ENCODE peak calls at places on chromosomes 13 and 19, in seven cellular contexts. T, X, M, K, V, F and H are unnamed samples.

GRCh38 chr19:33094504-33095067 is 13.6 kb downstream of the GPATCH1 start:
- DNase-seq in T (no peak), X (no peak), M (peak), F (no peak), V (no peak), K (no peak), H (no peak)

GRCh38 chr13:93039131-93039530 is 187.5 kb upstream of the GPC6 start:
- DNase-seq in X (peak), V (no peak), K (no peak), T (no peak), F (no peak), M (no peak), H (no peak)

GRCh38 chr13:97259787-97260641 is 37.9 kb downstream of the MBNL2 start:
- DNase-seq in V (no peak), F (peak), T (peak), K (no peak), X (peak), M (no peak), H (no peak)

GRCh38 chr19:29531458-29532025 is 5.7 kb downstream of the VSTM2B start:
- DNase-seq in X (no peak), F (no peak), T (no peak), K (peak), M (no peak), V (peak), H (no peak)

GRCh38 chr13:31719214-31719613 is 20.1 kb upstream of the RXFP2 start:
- DNase-seq in X (no peak), F (no peak), V (no peak), T (no peak), K (no peak), M (no peak), H (no peak)

GRCh38 chr13:20198781-20199180 is 6.0 kb upstream of the GJB2 start:
- DNase-seq in V (no peak), X (no peak), K (no peak), F (no peak), M (peak), T (no peak), H (no peak)

GRCh38 chr19:33703438-33703750 is 81.6 kb downstream of the CHST8 start:
- DNase-seq in X (no peak), M (no peak), V (no peak), K (no peak), T (no peak), F (no peak), H (no peak)

GRCh38 chr19:401836-402535 is 7.0 kb downstream of the C2CD4C start:
- DNase-seq in V (no peak), K (no peak), M (no peak), T (no peak), F (peak), X (peak), H (peak)

GRCh38 chr13:106567421-106568224 is at the start of gene ARGLU1:
- DNase-seq in M (peak), X (peak), K (peak), T (peak), F (peak), V (peak), H (peak)

GRCh38 chr19:1066251-1066747 is 668 bp upstream of the ARHGAP45 start:
- DNase-seq in V (no peak), F (no peak), M (no peak), T (no peak), X (no peak), K (peak), H (no peak)

GRCh38 chr13:83065136-83065535 is 817.1 kb downstream of the SLITRK1 start:
- DNase-seq in K (no peak), X (peak), F (peak), M (peak), T (no peak), V (peak), H (no peak)

GRCh38 chr13:112781881-112782361 is 92.1 kb downstream of the ATP11A start:
- DNase-seq in K (no peak), T (peak), V (no peak), F (peak), M (peak), X (peak), H (peak)

GRCh38 chr13:113851826-113852535 is 11.9 kb downstream of the GAS6 start:
- DNase-seq in T (no peak), X (no peak), K (peak), V (peak), F (no peak), M (no peak), H (peak)

GRCh38 chr13:99955747-99956472 is 15.7 kb downstream of the ZIC5 start:
- DNase-seq in M (no peak), V (no peak), F (no peak), T (no peak), K (peak), X (peak), H (no peak)

GRCh38 chr19:36041831-36042230 is 9.2 kb upstream of the CLIP3 start:
- DNase-seq in V (peak), K (no peak), X (peak), F (no peak), T (peak), M (peak), H (no peak)

GRCh38 chr19:14096272-14096992 is 5.9 kb upstream of the SAMD1 start:
- DNase-seq in F (no peak), K (peak), T (no peak), X (no peak), M (no peak), V (no peak), H (no peak)

GRCh38 chr13:21100994-21101757 is 39.8 kb upstream of the LATS2 start:
- DNase-seq in F (no peak), T (no peak), V (no peak), M (peak), K (no peak), X (no peak), H (no peak)

GRCh38 chr13:111027481-111028439 is 87.3 kb upstream of the ARHGEF7 start:
- DNase-seq in M (peak), X (no peak), K (no peak), F (no peak), T (no peak), V (no peak), H (no peak)

GRCh38 chr19:15702590-15702930 is 25.3 kb upstream of the OR10H2 start:
- DNase-seq in X (peak), V (peak), K (no peak), T (peak), F (peak), M (peak), H (peak)

GRCh38 chr19:7618366-7618765 is 11.0 kb downstream of the XAB2 start:
- DNase-seq in K (no peak), V (no peak), T (no peak), F (peak), M (no peak), X (peak), H (no peak)

DNA sequence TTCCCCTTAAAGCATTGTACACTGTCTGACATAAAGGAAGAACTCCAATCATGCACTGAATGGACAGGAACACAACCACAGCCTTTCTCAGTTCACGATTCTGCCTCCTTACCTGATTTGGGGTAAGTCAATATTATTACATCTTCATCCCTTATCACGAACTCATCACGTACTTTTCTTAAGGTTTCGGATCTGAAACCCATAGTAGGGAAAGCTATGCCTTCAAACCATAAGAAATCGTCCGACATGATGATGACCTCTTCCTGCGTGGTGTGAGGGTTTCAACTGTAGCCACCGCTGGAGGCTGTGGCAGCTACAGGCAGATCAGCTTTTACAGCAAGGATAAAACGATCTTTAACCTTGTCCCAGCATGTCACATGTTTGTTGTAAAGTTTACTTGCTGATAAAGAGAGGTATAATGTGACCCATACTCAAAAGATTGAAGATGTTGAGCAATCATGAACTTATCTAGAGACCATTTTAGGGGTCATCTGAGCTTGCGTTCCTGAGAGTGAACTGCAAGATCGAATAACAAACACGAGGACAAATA is at the start of gene SULT2A1:
- DNase-seq in F (no peak), M (no peak), X (no peak), T (no peak), V (no peak), K (no peak), H (no peak)
- H3K4me3 ChIP-seq in F (no peak), M (no peak), X (no peak), T (no peak), V (no peak), K (peak), H (no peak)

DNA sequence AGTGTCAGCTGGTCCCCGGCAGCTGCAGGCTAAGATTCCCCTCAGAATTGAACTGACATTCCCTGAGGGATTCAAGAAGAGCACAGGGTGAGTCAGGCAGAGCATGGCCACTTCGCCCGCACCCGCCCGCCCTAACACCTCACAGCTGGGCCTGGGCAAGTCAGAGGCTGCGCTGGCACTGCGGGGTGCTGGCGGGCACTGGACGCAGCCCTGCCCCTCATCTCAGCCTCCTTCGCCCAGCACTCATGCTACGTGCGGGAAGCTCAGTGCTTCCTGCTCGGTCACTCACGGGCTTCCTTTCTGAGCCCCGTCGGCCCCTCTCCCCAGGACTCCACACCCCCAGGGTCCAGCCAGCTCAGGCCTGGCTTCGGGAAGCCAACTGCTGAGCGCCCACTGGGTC is 56.9 kb downstream of the MLLT1 start:
- DNase-seq in M (peak), F (no peak), V (no peak), K (no peak), X (peak), T (no peak), H (no peak)
- H3K27ac ChIP-seq in M (no peak), F (no peak), V (peak), K (no peak), X (no peak), T (no peak), H (no peak)

GRCh38 chr19:38251564-38252051 is 4.6 kb downstream of the PPP1R14A start:
- DNase-seq in T (peak), V (peak), K (peak), F (no peak), X (peak), M (peak), H (peak)
- H3K4me3 ChIP-seq in T (no peak), V (peak), K (no peak), F (no peak), X (peak), M (peak), H (peak)

GRCh38 chr13:39879286-39880035 is 224.0 kb downstream of the COG6 start:
- DNase-seq in V (no peak), K (no peak), M (no peak), X (no peak), F (no peak), T (peak), H (no peak)

GRCh38 chr13:39875583-39875982 is 220.1 kb downstream of the COG6 start:
- DNase-seq in V (no peak), F (no peak), T (peak), M (no peak), K (no peak), X (no peak), H (no peak)

GRCh38 chr13:39875111-39875510 is 219.6 kb downstream of the COG6 start:
- DNase-seq in V (no peak), T (no peak), F (no peak), M (no peak), X (no peak), K (no peak), H (no peak)

GRCh38 chr13:39876258-39876657 is 220.8 kb downstream of the COG6 start:
- DNase-seq in T (peak), X (peak), F (no peak), K (no peak), M (peak), V (no peak), H (no peak)

DNA sequence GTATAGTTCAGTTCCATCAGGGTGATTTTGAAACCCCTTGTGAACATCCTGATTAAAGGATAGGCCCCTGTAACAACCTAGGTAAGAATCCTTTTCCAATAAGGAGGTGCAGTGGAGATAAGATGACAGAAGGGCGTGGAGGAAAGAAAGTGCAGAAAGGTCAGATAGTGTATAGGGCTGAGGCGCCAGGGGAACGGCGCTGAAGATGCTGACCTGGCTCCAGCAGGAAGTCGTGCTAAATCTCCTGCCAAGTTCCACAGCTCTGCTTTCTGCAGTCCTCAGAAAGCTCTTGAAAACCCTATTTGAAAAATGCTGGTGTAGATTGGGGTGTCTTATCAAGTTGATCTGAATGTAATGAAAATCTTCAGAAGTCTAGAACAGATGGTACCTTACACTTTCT is 221.7 kb downstream of the COG6 start:
- DNase-seq in K (no peak), X (no peak), F (no peak), M (no peak), T (peak), V (no peak), H (no peak)
- H3K27ac ChIP-seq in K (no peak), X (no peak), F (no peak), M (no peak), T (peak), V (no peak), H (no peak)

GRCh38 chr13:74867460-74867859 is 614.5 kb downstream of the TBC1D4 start:
- DNase-seq in F (no peak), M (peak), V (no peak), K (no peak), T (peak), X (peak), H (no peak)

GRCh38 chr13:74868044-74868443 is 613.9 kb downstream of the TBC1D4 start:
- DNase-seq in T (no peak), M (peak), F (no peak), X (peak), V (no peak), K (no peak), H (no peak)

GRCh38 chr13:74869846-74870245 is 612.1 kb downstream of the TBC1D4 start:
- DNase-seq in K (no peak), F (no peak), T (peak), M (peak), V (no peak), X (peak), H (no peak)

GRCh38 chr13:74871671-74872070 is 610.3 kb downstream of the TBC1D4 start:
- DNase-seq in F (no peak), X (no peak), T (peak), M (no peak), V (no peak), K (no peak), H (no peak)

GRCh38 chr13:74870865-74871264 is 611.1 kb downstream of the TBC1D4 start:
- DNase-seq in M (peak), F (no peak), K (no peak), X (peak), V (no peak), T (peak), H (no peak)
- H3K4me3 ChIP-seq in M (no peak), F (no peak), K (no peak), X (no peak), V (no peak), T (no peak), H (no peak)

GRCh38 chr13:85241045-85241444 is 558.2 kb downstream of the SLITRK6 start:
- DNase-seq in V (no peak), X (no peak), T (peak), K (no peak), M (peak), F (no peak), H (no peak)
- H3K27ac ChIP-seq in V (no peak), X (no peak), T (no peak), K (no peak), M (no peak), F (no peak), H (no peak)

GRCh38 chr19:38975214-38975860 is at the start of gene FBXO17:
- DNase-seq in X (peak), V (peak), M (peak), F (peak), K (peak), T (peak), H (peak)

GRCh38 chr19:38975861-38976271 is 324 bp upstream of the FBXO17 start:
- DNase-seq in T (peak), K (peak), V (no peak), F (peak), M (no peak), X (peak), H (no peak)

GRCh38 chr19:38971672-38972071 is 3.9 kb downstream of the FBXO17 start:
- DNase-seq in M (no peak), F (no peak), X (peak), K (no peak), V (no peak), T (no peak), H (no peak)

GRCh38 chr19:38977445-38978314 is 2.1 kb upstream of the FBXO17 start:
- DNase-seq in V (no peak), X (peak), T (no peak), K (no peak), F (no peak), M (peak), H (no peak)

GRCh38 chr19:38974599-38975213 is 836 bp downstream of the FBXO17 start:
- DNase-seq in V (no peak), F (no peak), M (no peak), K (no peak), X (peak), T (peak), H (no peak)
- H3K4me3 ChIP-seq in V (peak), F (peak), M (peak), K (peak), X (peak), T (peak), H (peak)